ENCODE peak calls at places on chromosomes 13 and 19, in four cellular contexts. R, J, T and V are unnamed samples.

GRCh38 chr13:110067355-110068175 is 239.4 kb downstream of the COL4A1 start:
- DNase-seq in J (no peak), R (no peak), T (no peak), V (no peak)

GRCh38 chr13:23289917-23290357 is 109.2 kb downstream of the SGCG start:
- DNase-seq in R (no peak), T (no peak), J (no peak), V (no peak)

GRCh38 chr13:95833713-95834112 is 156.8 kb downstream of the DNAJC3 start:
- DNase-seq in J (peak), T (no peak), R (no peak), V (no peak)

GRCh38 chr19:8305798-8306197 is 2.4 kb downstream of the CD320 start:
- DNase-seq in R (no peak), J (no peak), T (no peak), V (no peak)

GRCh38 chr13:43838909-43839308 is 40.6 kb downstream of the CCDC122 start:
- DNase-seq in J (no peak), T (no peak), R (no peak), V (no peak)

GRCh38 chr13:73195091-73195490 is 136.3 kb downstream of the KLF5 start:
- DNase-seq in T (no peak), R (no peak), J (no peak), V (no peak)

GRCh38 chr13:45226024-45226423 is 25.2 kb upstream of the KCTD4 start:
- DNase-seq in J (no peak), R (no peak), T (no peak), V (no peak)

GRCh38 chr19:44592451-44592890 is 20.9 kb upstream of the IGSF23 start:
- DNase-seq in J (no peak), T (no peak), R (no peak), V (no peak)

GRCh38 chr13:75934889-75935288 is 298.8 kb downstream of the LMO7 start:
- DNase-seq in T (no peak), J (no peak), R (no peak), V (no peak)

GRCh38 chr19:44807652-44808462 is 1.0 kb upstream of the BCAM start:
- DNase-seq in T (peak), R (no peak), J (peak), V (no peak)

GRCh38 chr13:102905905-102906304 is 60.1 kb downstream of the ERCC5 start:
- DNase-seq in J (no peak), R (no peak), T (no peak), V (no peak)

GRCh38 chr13:27631156-27631555 is 9.5 kb downstream of the POLR1D start:
- DNase-seq in R (no peak), J (no peak), T (no peak), V (no peak)

GRCh38 chr19:29622191-29623070 is 16.3 kb downstream of the POP4 start:
- DNase-seq in R (no peak), J (no peak), T (no peak), V (no peak)

GRCh38 chr19:1154731-1155351 is 19.2 kb downstream of the SBNO2 start:
- DNase-seq in J (no peak), R (no peak), T (peak), V (no peak)

GRCh38 chr19:51354742-51355148 is 11.4 kb downstream of the ETFB start:
- DNase-seq in R (no peak), T (peak), J (no peak), V (no peak)

GRCh38 chr19:35755550-35756371 is 1.1 kb downstream of the HSPB6 start:
- DNase-seq in T (no peak), R (no peak), J (no peak), V (no peak)

GRCh38 chr19:1315470-1316166 is 29.9 kb downstream of the EFNA2 start:
- DNase-seq in J (peak), T (no peak), R (no peak), V (peak)

GRCh38 chr13:30696278-30697176 is 38.8 kb upstream of the ALOX5AP start:
- DNase-seq in J (no peak), R (no peak), T (no peak), V (no peak)

GRCh38 chr13:110620596-110620995 is 5.3 kb downstream of the NAXD start:
- DNase-seq in T (no peak), J (no peak), R (no peak), V (no peak)

GRCh38 chr19:10408511-10409291 is 5.4 kb upstream of the CDC37 start:
- DNase-seq in J (no peak), R (no peak), T (no peak), V (no peak)

GRCh38 chr13:41842029-41842428 is 118.9 kb downstream of the VWA8 start:
- DNase-seq in J (no peak), T (no peak), R (no peak), V (no peak)

GRCh38 chr19:438416-438958 is 22.3 kb downstream of the SHC2 start:
- DNase-seq in J (no peak), T (no peak), R (no peak), V (no peak)

GRCh38 chr13:38348890-38349289 is 761 bp upstream of the UFM1 start:
- DNase-seq in T (no peak), R (no peak), J (no peak), V (peak)
- TF ChIP-seq SP1 in T (no peak), R (no peak), J (no peak), V (no peak)

GRCh38 chr13:53775807-53776206 is 747.2 kb downstream of the OLFM4 start:
- DNase-seq in J (no peak), R (no peak), T (no peak), V (no peak)
- TF ChIP-seq BHLHE40 in J (no peak), R (no peak), T (no peak), V (no peak)

GRCh38 chr19:13960863-13961784 is 8.8 kb downstream of the DCAF15 start:
- DNase-seq in R (no peak), T (no peak), J (no peak), V (no peak)

GRCh38 chr19:13961826-13962737 is 9.8 kb downstream of the DCAF15 start:
- DNase-seq in R (no peak), J (peak), T (no peak), V (no peak)

GRCh38 chr19:13959141-13959961 is 7.0 kb downstream of the DCAF15 start:
- DNase-seq in J (no peak), R (no peak), T (no peak), V (no peak)

GRCh38 chr19:13958043-13958442 is 5.7 kb downstream of the DCAF15 start:
- DNase-seq in J (peak), T (no peak), R (no peak), V (no peak)

GRCh38 chr19:13959962-13960862 is 7.9 kb downstream of the DCAF15 start:
- DNase-seq in J (peak), T (no peak), R (no peak), V (peak)
- TF ChIP-seq FOXK2 in J (no peak), T (no peak), R (no peak), V (no peak)

GRCh38 chr13:50898338-50898737 is 11.3 kb upstream of the RNASEH2B start:
- DNase-seq in T (no peak), R (no peak), J (no peak), V (no peak)

GRCh38 chr13:50905256-50905655 is 4.3 kb upstream of the RNASEH2B start:
- DNase-seq in T (no peak), R (no peak), J (no peak), V (no peak)

DNA sequence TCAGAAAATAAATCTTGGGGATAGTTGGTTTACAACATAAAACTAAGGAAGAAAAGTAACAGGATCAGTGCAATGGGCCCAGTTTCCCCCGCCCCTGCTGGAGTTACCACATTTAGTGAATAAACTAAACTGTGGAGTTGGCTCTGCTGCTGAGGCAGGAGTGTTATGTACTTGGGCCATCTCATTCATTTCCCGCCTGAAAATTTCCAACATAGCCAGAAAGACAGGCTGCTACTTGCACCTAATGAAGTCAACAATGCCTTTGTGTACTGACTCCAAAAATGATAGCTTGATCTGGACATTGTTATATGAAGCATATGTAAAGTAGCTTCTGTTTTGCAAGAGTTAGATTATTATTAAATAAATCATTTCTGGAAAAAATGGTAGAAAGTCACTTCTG is 7.9 kb upstream of the RNASEH2B start:
- DNase-seq in J (no peak), R (no peak), T (no peak), V (no peak)
- TF ChIP-seq SP1 in J (no peak), R (no peak), T (no peak), V (no peak)

GRCh38 chr19:40274585-40275544 is 10.3 kb downstream of the AKT2 start:
- DNase-seq in T (no peak), J (peak), R (no peak), V (no peak)
- TF ChIP-seq BHLHE40 in T (no peak), J (peak), R (no peak), V (no peak)

GRCh38 chr13:51816604-51817254 is 12.8 kb upstream of the DHRS12 start:
- DNase-seq in T (no peak), R (no peak), J (peak), V (no peak)
- TF ChIP-seq FOXK2 in T (no peak), R (no peak), J (no peak), V (no peak)

DNA sequence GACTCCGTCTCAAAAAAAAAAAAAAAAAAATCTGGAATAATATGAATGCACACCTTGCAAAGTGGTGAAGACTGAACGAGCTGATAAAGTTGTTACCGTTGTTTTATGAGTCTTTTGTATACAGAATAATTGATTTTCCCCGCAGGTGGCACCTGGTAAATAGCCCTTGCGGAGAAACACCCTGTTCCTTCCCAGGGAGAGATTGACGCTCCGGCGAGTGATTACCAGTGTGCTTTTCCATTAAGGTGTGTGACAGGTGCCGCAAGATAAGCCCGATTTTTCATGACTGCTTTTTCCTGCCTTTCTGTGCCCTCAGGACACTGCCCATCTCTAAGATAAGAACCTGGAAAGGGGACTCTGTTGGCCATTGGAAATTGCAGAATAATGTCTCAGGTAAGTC is 943 bp downstream of the ZNF302 start:
- DNase-seq in T (no peak), J (no peak), R (no peak), V (no peak)
- TF ChIP-seq SP1 in T (no peak), J (no peak), R (no peak), V (no peak)

GRCh38 chr19:4101496-4101770 is 22.5 kb downstream of the MAP2K2 start:
- DNase-seq in J (no peak), T (no peak), R (no peak), V (no peak)

GRCh38 chr19:4099054-4099764 is 24.7 kb downstream of the MAP2K2 start:
- DNase-seq in T (no peak), R (no peak), J (no peak), V (no peak)

GRCh38 chr19:4103073-4103418 is 20.9 kb downstream of the MAP2K2 start:
- DNase-seq in R (no peak), J (no peak), T (no peak), V (no peak)

GRCh38 chr19:4100647-4101495 is 23.1 kb downstream of the MAP2K2 start:
- DNase-seq in R (no peak), T (no peak), J (no peak), V (no peak)

GRCh38 chr19:4102339-4103072 is 21.4 kb downstream of the MAP2K2 start:
- DNase-seq in J (no peak), R (no peak), T (no peak), V (no peak)
- TF ChIP-seq BHLHE40 in J (no peak), R (no peak), T (no peak), V (no peak)

GRCh38 chr19:46089432-46089831 is 35.1 kb downstream of the IGFL3 start:
- DNase-seq in J (no peak), T (no peak), R (no peak), V (no peak)

GRCh38 chr19:46085888-46086287 is 38.6 kb downstream of the IGFL3 start:
- DNase-seq in T (no peak), J (no peak), R (no peak), V (no peak)

GRCh38 chr19:46090444-46090843 is 34.0 kb downstream of the IGFL3 start:
- DNase-seq in J (no peak), R (no peak), T (no peak), V (no peak)

GRCh38 chr19:46082728-46083050 is 41.8 kb downstream of the IGFL3 start:
- DNase-seq in T (no peak), J (no peak), R (no peak), V (no peak)

DNA sequence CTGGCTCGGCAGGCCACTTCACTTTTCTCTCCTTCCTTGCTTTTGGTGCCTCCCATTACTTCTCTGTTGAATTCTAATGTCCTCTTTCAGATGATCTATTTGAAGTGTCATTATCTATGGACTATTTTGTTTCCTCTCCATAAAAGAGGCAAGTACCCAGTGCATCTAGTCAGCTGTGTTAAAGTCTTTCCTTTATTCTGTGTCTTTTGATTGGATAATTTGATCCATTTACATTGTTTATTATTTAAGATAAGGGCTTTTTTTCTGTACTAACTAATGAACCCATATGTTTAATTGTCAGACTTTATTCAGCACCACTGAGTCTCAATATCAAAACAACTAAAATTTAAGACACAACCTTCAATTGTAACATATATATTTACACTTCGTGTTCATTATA is 36.4 kb downstream of the IGFL3 start:
- DNase-seq in T (no peak), J (no peak), R (no peak), V (no peak)
- TF ChIP-seq FOXK2 in T (no peak), J (no peak), R (no peak), V (no peak)